ENCODE peak calls at places on chromosomes 13 and 19, in five cellular contexts. Y is caudate nucleus; N is CD8-positive, alpha-beta memory T cell; O is CD4-positive, CD25-positive, alpha-beta regulatory T cell; P is left ventricle myocardium inferior. Z is an unnamed sample.

GRCh38 chr13:97946951-97947588 is 6.4 kb upstream of the IPO5 start:
- DNase-seq in N (no peak), P (no peak), Y (no peak), O (no peak), Z (peak)

GRCh38 chr19:48419158-48419920 is 25.9 kb downstream of the GRIN2D start:
- DNase-seq in O (peak), N (peak), Y (no peak), P (peak), Z (no peak)

GRCh38 chr19:10113592-10113963 is 2.1 kb downstream of the P2RY11 start:
- DNase-seq in O (no peak), P (no peak), N (no peak), Y (no peak), Z (no peak)

GRCh38 chr19:56092685-56093631 is 28.1 kb downstream of the ZNF787 start:
- DNase-seq in O (no peak), P (no peak), N (no peak), Y (no peak), Z (no peak)

GRCh38 chr13:79295906-79296564 is 110.0 kb downstream of the RBM26 start:
- DNase-seq in P (no peak), N (no peak), O (no peak), Y (no peak), Z (peak)

GRCh38 chr19:14182481-14182880 is 23.5 kb downstream of the ADGRL1 start:
- DNase-seq in O (no peak), N (no peak), Y (no peak), P (no peak), Z (no peak)

GRCh38 chr13:97810152-97810551 is 143.3 kb upstream of the IPO5 start:
- DNase-seq in N (no peak), O (no peak), P (no peak), Y (no peak), Z (no peak)

GRCh38 chr13:114004416-114005205 is 30.7 kb upstream of the C13orf46 start:
- DNase-seq in Y (no peak), P (peak), N (no peak), O (no peak), Z (no peak)

GRCh38 chr13:33353210-33353609 is 67.7 kb upstream of the STARD13 start:
- DNase-seq in P (peak), Y (no peak), O (no peak), N (no peak), Z (no peak)

GRCh38 chr13:105774739-105775460 is 760.6 kb downstream of the EFNB2 start:
- DNase-seq in Y (no peak), P (no peak), N (no peak), O (no peak), Z (peak)

GRCh38 chr19:15466851-15467733 is 2.7 kb upstream of the RASAL3 start:
- DNase-seq in Y (no peak), P (no peak), O (no peak), N (peak), Z (peak)

GRCh38 chr19:29836409-29836825 is 24.6 kb downstream of the CCNE1 start:
- DNase-seq in O (no peak), N (no peak), P (no peak), Y (no peak), Z (no peak)

GRCh38 chr19:4088975-4089374 is 22.3 kb upstream of the ZBTB7A start:
- DNase-seq in P (no peak), N (peak), Y (no peak), O (no peak), Z (no peak)

GRCh38 chr19:6020166-6020967 is 42.4 kb upstream of the RANBP3 start:
- DNase-seq in N (no peak), O (no peak), P (no peak), Y (no peak), Z (no peak)

GRCh38 chr13:23020246-23020843 is 160.4 kb upstream of the SGCG start:
- DNase-seq in P (no peak), N (peak), Y (no peak), O (no peak), Z (no peak)

GRCh38 chr19:2477141-2477710 is 1.3 kb downstream of the GADD45B start:
- DNase-seq in O (peak), N (no peak), P (peak), Y (peak), Z (no peak)

GRCh38 chr19:49894879-49895565 is 1.7 kb downstream of the IL4I1 start:
- DNase-seq in Y (no peak), P (no peak), N (no peak), O (no peak), Z (no peak)

GRCh38 chr19:54661846-54662489 is 817 bp upstream of the LILRB4 start:
- DNase-seq in O (no peak), N (no peak), Y (no peak), P (no peak), Z (no peak)

GRCh38 chr19:58561373-58562125 is 3.1 kb upstream of the UBE2M start:
- DNase-seq in O (no peak), P (no peak), N (no peak), Y (no peak), Z (no peak)

GRCh38 chr19:29421186-29421525 is 104.6 kb upstream of the VSTM2B start:
- DNase-seq in P (no peak), N (no peak), O (no peak), Y (no peak), Z (no peak)

GRCh38 chr19:43607238-43608205 is 4.4 kb upstream of the SRRM5 start:
- DNase-seq in O (no peak), Y (no peak), N (no peak), P (no peak), Z (no peak)

DNA sequence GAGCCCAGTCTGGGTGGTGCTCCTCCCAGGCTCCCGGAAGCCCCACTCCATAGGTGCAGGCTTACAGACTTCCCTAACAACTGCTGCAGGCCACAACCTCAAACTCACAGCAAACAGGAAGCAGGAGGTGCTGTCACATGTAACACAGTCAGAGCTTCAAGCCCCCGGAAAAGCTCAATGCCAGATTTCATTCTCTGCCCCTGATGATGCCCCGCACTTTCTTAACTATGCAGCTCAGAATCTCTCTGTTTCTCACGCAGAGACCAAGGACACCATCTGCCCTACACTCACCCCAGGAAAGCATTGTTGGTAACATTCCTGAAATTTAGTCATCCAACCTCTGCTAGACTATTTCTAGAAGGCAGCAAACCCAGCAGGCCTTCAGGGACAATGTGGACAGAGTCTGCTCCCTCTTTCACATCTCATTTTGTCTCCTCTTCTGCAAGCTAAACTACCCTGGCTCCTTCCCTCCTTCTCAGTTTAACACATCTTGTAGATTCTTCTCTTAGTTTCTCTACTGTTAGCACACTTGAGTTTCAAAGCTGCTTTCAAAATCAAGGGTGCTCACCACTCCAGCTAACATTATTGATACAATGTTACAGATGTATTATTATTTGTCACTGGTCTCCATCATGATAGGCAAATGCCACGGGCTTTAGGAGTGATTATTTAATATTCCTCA is 162.5 kb downstream of the KCTD12 start:
- DNase-seq in P (peak), Y (no peak), N (peak), O (no peak), Z (no peak)
- H3K27ac ChIP-seq in P (peak), Y (no peak), N (no peak), O (no peak), Z (no peak)

GRCh38 chr19:41845001-41845050 is at the start of gene DMRTC2:
- DNase-seq in N (no peak), P (no peak), O (no peak), Y (no peak), Z (no peak)
- H3K27ac ChIP-seq in N (no peak), P (no peak), O (no peak), Y (no peak), Z (no peak)

DNA sequence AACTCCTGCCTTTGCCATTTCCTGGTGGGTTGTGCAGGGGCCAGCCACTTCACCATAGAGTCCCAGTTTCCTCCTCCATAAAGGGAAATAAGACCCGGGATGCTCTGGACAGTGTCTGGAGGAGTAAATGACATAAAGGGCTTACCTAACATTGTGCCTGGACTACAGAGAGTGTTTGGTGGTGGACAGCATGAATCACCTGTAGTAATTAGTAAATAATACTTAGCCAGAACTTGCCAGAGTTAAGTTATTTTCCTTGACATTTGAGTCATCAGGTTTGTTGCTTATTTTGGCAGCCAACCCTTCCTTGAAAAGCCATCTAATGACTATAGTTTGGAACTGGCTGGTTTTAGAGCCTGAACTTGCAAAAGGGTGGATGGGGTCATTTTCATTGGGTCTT is 159.2 kb downstream of the SLC7A1 start:
- DNase-seq in N (no peak), P (no peak), Y (no peak), O (no peak), Z (peak)
- H3K27ac ChIP-seq in N (no peak), P (peak), Y (no peak), O (no peak), Z (no peak)

GRCh38 chr19:33298146-33298911 is 4.0 kb downstream of the CEBPA start:
- DNase-seq in P (no peak), N (no peak), O (no peak), Y (no peak), Z (no peak)
- H3K27ac ChIP-seq in P (no peak), N (no peak), O (no peak), Y (no peak), Z (peak)

GRCh38 chr19:13102416-13102665 is 317 bp downstream of the LYL1 start:
- DNase-seq in N (no peak), Y (no peak), P (no peak), O (no peak), Z (no peak)

GRCh38 chr19:13103961-13104847 is 1.5 kb upstream of the LYL1 start:
- DNase-seq in O (peak), Y (no peak), N (peak), P (peak), Z (no peak)

GRCh38 chr19:13104848-13105646 is 2.4 kb upstream of the LYL1 start:
- DNase-seq in O (no peak), N (no peak), Y (no peak), P (no peak), Z (no peak)

GRCh38 chr19:13102666-13103584 is at the start of gene LYL1:
- DNase-seq in N (no peak), P (peak), Y (no peak), O (peak), Z (no peak)

GRCh38 chr19:13103585-13103923 is 896 bp upstream of the LYL1 start:
- DNase-seq in O (no peak), Y (no peak), P (no peak), N (no peak), Z (no peak)
- H3K27ac ChIP-seq in O (peak), Y (peak), P (peak), N (peak), Z (no peak)

GRCh38 chr13:24648983-24649684 is 31.1 kb upstream of the ATP12A start:
- DNase-seq in O (no peak), P (no peak), N (no peak), Y (no peak), Z (no peak)
- H3K27ac ChIP-seq in O (no peak), P (no peak), N (no peak), Y (no peak), Z (peak)

DNA sequence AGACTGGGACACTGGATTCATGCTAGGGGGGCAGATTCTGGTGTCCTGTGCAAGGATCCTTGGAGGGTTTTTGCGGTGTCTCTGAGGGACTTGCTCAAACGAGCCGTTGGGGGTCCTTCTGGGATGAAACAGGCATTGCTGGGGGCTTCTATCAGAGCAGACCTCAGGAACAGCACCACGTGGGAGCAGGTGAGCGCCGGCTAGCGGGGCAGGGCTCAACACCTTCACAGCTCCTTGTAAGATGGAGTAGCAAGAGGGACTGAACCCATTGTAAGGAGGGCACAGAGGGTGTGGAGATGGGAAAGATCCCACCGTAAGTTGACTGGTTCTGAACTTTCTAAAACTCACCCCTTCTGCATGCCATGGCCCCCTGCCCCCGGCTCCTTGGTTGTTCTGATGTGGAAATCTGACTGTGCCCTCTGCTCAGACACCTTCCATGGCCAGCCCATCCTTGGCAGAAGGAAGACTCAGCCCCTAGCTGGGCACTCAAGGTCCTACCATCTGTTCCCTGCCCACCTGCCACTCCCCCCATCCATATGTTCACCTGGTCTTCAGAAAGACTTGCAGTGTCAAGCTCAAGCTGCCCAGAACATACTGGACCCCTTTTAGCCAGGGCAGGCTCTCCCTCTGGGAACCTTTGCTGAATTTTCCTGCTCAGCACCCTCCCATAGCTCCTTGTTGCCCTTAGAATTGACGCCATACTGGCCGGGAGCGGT is 1.2 kb downstream of the SLC27A1 start:
- DNase-seq in P (no peak), O (no peak), Y (no peak), N (no peak), Z (no peak)
- H3K27ac ChIP-seq in P (peak), O (no peak), Y (peak), N (no peak), Z (no peak)

GRCh38 chr13:30797847-30798246 is 62.5 kb downstream of the ALOX5AP start:
- DNase-seq in Y (no peak), P (no peak), O (no peak), N (no peak), Z (no peak)

GRCh38 chr13:30798776-30799625 is 63.7 kb downstream of the ALOX5AP start:
- DNase-seq in P (no peak), O (no peak), N (no peak), Y (no peak), Z (no peak)

GRCh38 chr13:30802953-30803478 is 67.7 kb downstream of the ALOX5AP start:
- DNase-seq in O (peak), Y (peak), N (peak), P (peak), Z (no peak)

GRCh38 chr13:30802501-30802900 is 67.2 kb downstream of the ALOX5AP start:
- DNase-seq in O (no peak), P (no peak), Y (no peak), N (no peak), Z (no peak)

GRCh38 chr13:30800107-30800506 is 64.8 kb downstream of the ALOX5AP start:
- DNase-seq in Y (no peak), P (no peak), O (no peak), N (no peak), Z (no peak)
- H3K27ac ChIP-seq in Y (no peak), P (no peak), O (no peak), N (no peak), Z (no peak)

DNA sequence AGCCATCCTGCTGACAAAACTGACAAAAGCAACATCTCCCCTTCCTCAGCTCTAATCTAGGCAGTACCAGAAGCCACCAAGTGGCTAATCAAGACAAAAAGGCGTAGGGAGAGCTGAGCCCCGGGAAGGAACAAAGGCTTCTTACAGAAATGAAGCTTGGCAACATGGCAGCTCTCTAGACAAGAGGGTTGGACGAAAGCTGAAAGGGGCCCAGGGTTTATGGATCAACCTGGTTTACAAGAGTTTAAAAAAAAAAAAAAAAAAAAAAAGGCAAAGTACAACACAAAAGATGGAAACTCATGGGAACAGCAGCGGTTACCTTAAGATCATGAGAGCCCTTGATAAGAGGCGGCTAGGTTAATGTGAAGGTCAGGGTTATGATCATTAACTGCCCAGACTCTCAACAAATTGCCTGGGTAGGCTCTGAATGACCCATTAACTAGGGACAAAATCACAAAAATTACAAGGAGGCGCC is 14.0 kb downstream of the ZC3H4 start:
- DNase-seq in N (no peak), Y (no peak), O (no peak), P (no peak), Z (no peak)
- H3K27ac ChIP-seq in N (no peak), Y (no peak), O (no peak), P (no peak), Z (no peak)